ENCODE peak calls at places on chromosomes 1 and 21, in ten cellular contexts. One of them, this sample, is unnamed.

GRCh38 chr1:165143437-165144065 is 213.0 kb downstream of the LMX1A start:
- DNase-seq in transverse colon: peak
- DNase-seq in mucosa of descending colon: peak
- DNase-seq in astrocyte: no peak
- DNase-seq in naive thymus-derived CD4-positive, alpha-beta T cell: no peak
- DNase-seq in thyroid gland: no peak
- DNase-seq in left ventricle myocardium inferior: no peak
- DNase-seq in fibroblast of mammary gland: peak
- DNase-seq in CD4-positive, alpha-beta memory T cell: no peak
- DNase-seq in cardiac fibroblast: no peak
- DNase-seq in this sample: no peak

GRCh38 chr21:29928537-29928936 is 11.3 kb downstream of the GRIK1 start:
- DNase-seq in transverse colon: no peak
- DNase-seq in mucosa of descending colon: no peak
- DNase-seq in astrocyte: no peak
- DNase-seq in naive thymus-derived CD4-positive, alpha-beta T cell: no peak
- DNase-seq in thyroid gland: no peak
- DNase-seq in left ventricle myocardium inferior: no peak
- DNase-seq in fibroblast of mammary gland: no peak
- DNase-seq in CD4-positive, alpha-beta memory T cell: no peak
- DNase-seq in cardiac fibroblast: no peak
- DNase-seq in this sample: no peak

GRCh38 chr1:97989094-97989680 is 68.4 kb upstream of the DPYD start:
- DNase-seq in transverse colon: no peak
- DNase-seq in mucosa of descending colon: no peak
- DNase-seq in astrocyte: peak
- DNase-seq in naive thymus-derived CD4-positive, alpha-beta T cell: no peak
- DNase-seq in thyroid gland: no peak
- DNase-seq in left ventricle myocardium inferior: no peak
- DNase-seq in fibroblast of mammary gland: peak
- DNase-seq in CD4-positive, alpha-beta memory T cell: no peak
- DNase-seq in cardiac fibroblast: peak
- DNase-seq in this sample: no peak

GRCh38 chr1:7042322-7043231 is 257.3 kb downstream of the CAMTA1 start:
- DNase-seq in transverse colon: no peak
- DNase-seq in mucosa of descending colon: no peak
- DNase-seq in astrocyte: peak
- DNase-seq in naive thymus-derived CD4-positive, alpha-beta T cell: no peak
- DNase-seq in thyroid gland: peak
- DNase-seq in left ventricle myocardium inferior: no peak
- DNase-seq in fibroblast of mammary gland: peak
- DNase-seq in CD4-positive, alpha-beta memory T cell: no peak
- DNase-seq in cardiac fibroblast: peak
- DNase-seq in this sample: no peak

GRCh38 chr1:114103992-114104391 is 49.7 kb downstream of the SYT6 start:
- DNase-seq in transverse colon: no peak
- DNase-seq in mucosa of descending colon: no peak
- DNase-seq in astrocyte: no peak
- DNase-seq in naive thymus-derived CD4-positive, alpha-beta T cell: no peak
- DNase-seq in thyroid gland: no peak
- DNase-seq in left ventricle myocardium inferior: no peak
- DNase-seq in fibroblast of mammary gland: no peak
- DNase-seq in CD4-positive, alpha-beta memory T cell: no peak
- DNase-seq in cardiac fibroblast: no peak
- DNase-seq in this sample: no peak

GRCh38 chr1:227942021-227942715 is 5.6 kb downstream of the WNT9A start:
- DNase-seq in transverse colon: no peak
- DNase-seq in mucosa of descending colon: no peak
- DNase-seq in astrocyte: no peak
- DNase-seq in naive thymus-derived CD4-positive, alpha-beta T cell: no peak
- DNase-seq in thyroid gland: no peak
- DNase-seq in left ventricle myocardium inferior: no peak
- DNase-seq in fibroblast of mammary gland: no peak
- DNase-seq in CD4-positive, alpha-beta memory T cell: no peak
- DNase-seq in cardiac fibroblast: no peak
- DNase-seq in this sample: peak

GRCh38 chr1:6259491-6260362 is 1.2 kb downstream of the GPR153 start:
- DNase-seq in transverse colon: peak
- DNase-seq in mucosa of descending colon: peak
- DNase-seq in astrocyte: peak
- DNase-seq in naive thymus-derived CD4-positive, alpha-beta T cell: peak
- DNase-seq in thyroid gland: peak
- DNase-seq in left ventricle myocardium inferior: peak
- DNase-seq in fibroblast of mammary gland: peak
- DNase-seq in CD4-positive, alpha-beta memory T cell: peak
- DNase-seq in cardiac fibroblast: peak
- DNase-seq in this sample: peak

GRCh38 chr1:51907079-51907702 is 28.7 kb upstream of the NRDC start:
- DNase-seq in transverse colon: no peak
- DNase-seq in mucosa of descending colon: no peak
- DNase-seq in astrocyte: no peak
- DNase-seq in naive thymus-derived CD4-positive, alpha-beta T cell: no peak
- DNase-seq in thyroid gland: no peak
- DNase-seq in left ventricle myocardium inferior: no peak
- DNase-seq in fibroblast of mammary gland: peak
- DNase-seq in CD4-positive, alpha-beta memory T cell: no peak
- DNase-seq in cardiac fibroblast: peak
- DNase-seq in this sample: no peak

GRCh38 chr1:77292551-77292950 is 10.7 kb downstream of the AK5 start:
- DNase-seq in transverse colon: no peak
- DNase-seq in mucosa of descending colon: no peak
- DNase-seq in astrocyte: no peak
- DNase-seq in naive thymus-derived CD4-positive, alpha-beta T cell: no peak
- DNase-seq in thyroid gland: no peak
- DNase-seq in left ventricle myocardium inferior: no peak
- DNase-seq in fibroblast of mammary gland: no peak
- DNase-seq in CD4-positive, alpha-beta memory T cell: no peak
- DNase-seq in cardiac fibroblast: no peak
- DNase-seq in this sample: no peak

GRCh38 chr1:87084247-87084836 is 169.9 kb downstream of the HS2ST1 start:
- DNase-seq in transverse colon: no peak
- DNase-seq in mucosa of descending colon: no peak
- DNase-seq in astrocyte: peak
- DNase-seq in naive thymus-derived CD4-positive, alpha-beta T cell: peak
- DNase-seq in thyroid gland: no peak
- DNase-seq in left ventricle myocardium inferior: no peak
- DNase-seq in fibroblast of mammary gland: peak
- DNase-seq in CD4-positive, alpha-beta memory T cell: peak
- DNase-seq in cardiac fibroblast: peak
- DNase-seq in this sample: no peak

GRCh38 chr1:27436204-27437159 is 44.1 kb downstream of the GPR3 start:
- DNase-seq in transverse colon: peak
- DNase-seq in mucosa of descending colon: no peak
- DNase-seq in astrocyte: peak
- DNase-seq in naive thymus-derived CD4-positive, alpha-beta T cell: peak
- DNase-seq in thyroid gland: no peak
- DNase-seq in left ventricle myocardium inferior: no peak
- DNase-seq in fibroblast of mammary gland: peak
- DNase-seq in CD4-positive, alpha-beta memory T cell: peak
- DNase-seq in cardiac fibroblast: peak
- DNase-seq in this sample: no peak

GRCh38 chr1:161705537-161705936 is 1.5 kb upstream of the FCRLA start:
- DNase-seq in transverse colon: no peak
- DNase-seq in mucosa of descending colon: no peak
- DNase-seq in astrocyte: no peak
- DNase-seq in naive thymus-derived CD4-positive, alpha-beta T cell: no peak
- DNase-seq in thyroid gland: no peak
- DNase-seq in left ventricle myocardium inferior: no peak
- DNase-seq in fibroblast of mammary gland: no peak
- DNase-seq in CD4-positive, alpha-beta memory T cell: no peak
- DNase-seq in cardiac fibroblast: no peak
- DNase-seq in this sample: no peak

GRCh38 chr21:14273736-14274538 is 58.0 kb downstream of the RBM11 start:
- DNase-seq in transverse colon: peak
- DNase-seq in mucosa of descending colon: peak
- DNase-seq in astrocyte: no peak
- DNase-seq in naive thymus-derived CD4-positive, alpha-beta T cell: no peak
- DNase-seq in thyroid gland: peak
- DNase-seq in left ventricle myocardium inferior: peak
- DNase-seq in fibroblast of mammary gland: no peak
- DNase-seq in CD4-positive, alpha-beta memory T cell: no peak
- DNase-seq in cardiac fibroblast: no peak
- DNase-seq in this sample: peak
- H3K4me3 ChIP-seq in transverse colon: peak
- H3K4me3 ChIP-seq in mucosa of descending colon: no peak
- H3K4me3 ChIP-seq in astrocyte: no peak
- H3K4me3 ChIP-seq in naive thymus-derived CD4-positive, alpha-beta T cell: no peak
- H3K4me3 ChIP-seq in thyroid gland: no peak
- H3K4me3 ChIP-seq in left ventricle myocardium inferior: peak
- H3K4me3 ChIP-seq in fibroblast of mammary gland: no peak
- H3K4me3 ChIP-seq in CD4-positive, alpha-beta memory T cell: no peak
- H3K4me3 ChIP-seq in cardiac fibroblast: no peak
- H3K4me3 ChIP-seq in this sample: no peak

GRCh38 chr1:33120436-33121231 is 39.7 kb downstream of the AZIN2 start:
- DNase-seq in transverse colon: no peak
- DNase-seq in mucosa of descending colon: no peak
- DNase-seq in astrocyte: no peak
- DNase-seq in naive thymus-derived CD4-positive, alpha-beta T cell: no peak
- DNase-seq in thyroid gland: no peak
- DNase-seq in left ventricle myocardium inferior: no peak
- DNase-seq in fibroblast of mammary gland: peak
- DNase-seq in CD4-positive, alpha-beta memory T cell: no peak
- DNase-seq in cardiac fibroblast: no peak
- DNase-seq in this sample: no peak

GRCh38 chr1:33121728-33122127 is 40.8 kb downstream of the AZIN2 start:
- DNase-seq in transverse colon: no peak
- DNase-seq in mucosa of descending colon: no peak
- DNase-seq in astrocyte: no peak
- DNase-seq in naive thymus-derived CD4-positive, alpha-beta T cell: no peak
- DNase-seq in thyroid gland: no peak
- DNase-seq in left ventricle myocardium inferior: no peak
- DNase-seq in fibroblast of mammary gland: no peak
- DNase-seq in CD4-positive, alpha-beta memory T cell: no peak
- DNase-seq in cardiac fibroblast: no peak
- DNase-seq in this sample: no peak

GRCh38 chr1:33118274-33118673 is 37.3 kb downstream of the AZIN2 start:
- DNase-seq in transverse colon: no peak
- DNase-seq in mucosa of descending colon: no peak
- DNase-seq in astrocyte: no peak
- DNase-seq in naive thymus-derived CD4-positive, alpha-beta T cell: no peak
- DNase-seq in thyroid gland: no peak
- DNase-seq in left ventricle myocardium inferior: no peak
- DNase-seq in fibroblast of mammary gland: no peak
- DNase-seq in CD4-positive, alpha-beta memory T cell: no peak
- DNase-seq in cardiac fibroblast: no peak
- DNase-seq in this sample: no peak

GRCh38 chr1:33119050-33119449 is 38.1 kb downstream of the AZIN2 start:
- DNase-seq in transverse colon: no peak
- DNase-seq in mucosa of descending colon: no peak
- DNase-seq in astrocyte: no peak
- DNase-seq in naive thymus-derived CD4-positive, alpha-beta T cell: no peak
- DNase-seq in thyroid gland: no peak
- DNase-seq in left ventricle myocardium inferior: no peak
- DNase-seq in fibroblast of mammary gland: no peak
- DNase-seq in CD4-positive, alpha-beta memory T cell: no peak
- DNase-seq in cardiac fibroblast: no peak
- DNase-seq in this sample: no peak

DNA sequence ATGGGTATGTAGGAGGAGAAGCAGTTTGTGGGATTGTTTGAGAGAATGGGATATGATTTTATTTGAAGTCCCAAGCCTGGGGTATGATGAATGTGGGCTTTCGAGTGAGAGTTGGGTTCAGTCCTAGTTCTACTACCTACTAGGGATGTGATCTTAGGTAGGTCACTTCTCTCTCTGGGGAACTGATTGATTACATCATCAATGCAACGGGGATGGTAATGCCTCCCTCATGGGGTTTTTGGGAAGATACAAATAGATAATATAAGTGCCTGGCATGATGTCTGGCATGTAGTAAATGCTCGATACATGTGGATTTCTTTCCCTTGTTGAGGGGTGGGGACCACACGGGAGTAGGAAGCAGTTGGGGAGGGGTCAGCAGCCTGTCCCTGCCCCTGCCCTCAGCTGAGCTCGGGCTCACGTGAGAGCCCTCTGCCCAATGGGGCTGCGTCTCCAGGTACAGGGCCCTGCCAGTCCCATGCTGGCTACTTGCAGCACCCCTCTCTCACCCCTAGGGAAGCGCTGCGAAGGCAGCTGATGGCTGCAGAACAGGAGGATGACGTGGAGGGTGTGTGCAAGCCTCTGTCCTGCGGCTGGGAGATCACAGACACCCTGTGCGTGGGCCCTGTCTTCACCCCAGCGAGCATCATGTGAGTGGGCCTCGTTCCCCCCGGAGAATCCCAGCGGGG is 38.7 kb downstream of the AZIN2 start:
- DNase-seq in transverse colon: no peak
- DNase-seq in mucosa of descending colon: no peak
- DNase-seq in astrocyte: no peak
- DNase-seq in naive thymus-derived CD4-positive, alpha-beta T cell: no peak
- DNase-seq in thyroid gland: no peak
- DNase-seq in left ventricle myocardium inferior: no peak
- DNase-seq in fibroblast of mammary gland: peak
- DNase-seq in CD4-positive, alpha-beta memory T cell: no peak
- DNase-seq in cardiac fibroblast: no peak
- DNase-seq in this sample: no peak
- H3K4me3 ChIP-seq in transverse colon: no peak
- H3K4me3 ChIP-seq in mucosa of descending colon: no peak
- H3K4me3 ChIP-seq in astrocyte: no peak
- H3K4me3 ChIP-seq in naive thymus-derived CD4-positive, alpha-beta T cell: no peak
- H3K4me3 ChIP-seq in thyroid gland: no peak
- H3K4me3 ChIP-seq in left ventricle myocardium inferior: no peak
- H3K4me3 ChIP-seq in fibroblast of mammary gland: no peak
- H3K4me3 ChIP-seq in CD4-positive, alpha-beta memory T cell: no peak
- H3K4me3 ChIP-seq in cardiac fibroblast: no peak
- H3K4me3 ChIP-seq in this sample: no peak

DNA sequence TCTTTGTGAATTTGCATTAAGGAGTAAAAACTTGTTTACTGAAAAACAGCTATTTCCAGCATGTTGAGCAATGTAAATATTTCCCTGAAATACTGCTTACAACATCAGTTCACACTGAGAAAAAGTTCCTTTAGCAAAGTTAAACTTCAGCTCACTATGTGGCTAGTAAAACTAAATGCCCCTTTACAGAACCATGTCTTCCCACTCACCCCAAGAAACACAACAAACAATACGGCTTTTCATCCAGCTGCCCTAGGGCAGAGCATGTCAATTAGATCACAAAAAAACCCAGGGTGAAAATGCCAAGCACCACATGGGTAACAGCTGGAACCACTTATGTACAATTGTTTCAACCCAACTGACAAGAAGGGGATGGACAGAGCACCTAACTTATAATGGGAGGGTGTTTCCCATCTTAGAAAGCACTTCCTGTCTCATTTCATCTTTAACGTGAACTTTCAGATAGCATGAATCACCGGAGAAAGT is 6.7 kb downstream of the NID1 start:
- DNase-seq in transverse colon: no peak
- DNase-seq in mucosa of descending colon: no peak
- DNase-seq in astrocyte: peak
- DNase-seq in naive thymus-derived CD4-positive, alpha-beta T cell: no peak
- DNase-seq in thyroid gland: no peak
- DNase-seq in left ventricle myocardium inferior: no peak
- DNase-seq in fibroblast of mammary gland: peak
- DNase-seq in CD4-positive, alpha-beta memory T cell: no peak
- DNase-seq in cardiac fibroblast: peak
- DNase-seq in this sample: no peak
- H3K4me3 ChIP-seq in transverse colon: no peak
- H3K4me3 ChIP-seq in mucosa of descending colon: no peak
- H3K4me3 ChIP-seq in astrocyte: no peak
- H3K4me3 ChIP-seq in naive thymus-derived CD4-positive, alpha-beta T cell: no peak
- H3K4me3 ChIP-seq in thyroid gland: no peak
- H3K4me3 ChIP-seq in left ventricle myocardium inferior: peak
- H3K4me3 ChIP-seq in fibroblast of mammary gland: no peak
- H3K4me3 ChIP-seq in CD4-positive, alpha-beta memory T cell: no peak
- H3K4me3 ChIP-seq in cardiac fibroblast: no peak
- H3K4me3 ChIP-seq in this sample: no peak

GRCh38 chr1:170663011-170663410 is 920 bp upstream of the PRRX1 start:
- DNase-seq in transverse colon: no peak
- DNase-seq in mucosa of descending colon: no peak
- DNase-seq in astrocyte: no peak
- DNase-seq in naive thymus-derived CD4-positive, alpha-beta T cell: no peak
- DNase-seq in thyroid gland: no peak
- DNase-seq in left ventricle myocardium inferior: no peak
- DNase-seq in fibroblast of mammary gland: peak
- DNase-seq in CD4-positive, alpha-beta memory T cell: no peak
- DNase-seq in cardiac fibroblast: peak
- DNase-seq in this sample: no peak
- H3K4me3 ChIP-seq in transverse colon: no peak
- H3K4me3 ChIP-seq in mucosa of descending colon: no peak
- H3K4me3 ChIP-seq in astrocyte: peak
- H3K4me3 ChIP-seq in naive thymus-derived CD4-positive, alpha-beta T cell: no peak
- H3K4me3 ChIP-seq in thyroid gland: no peak
- H3K4me3 ChIP-seq in left ventricle myocardium inferior: peak
- H3K4me3 ChIP-seq in fibroblast of mammary gland: peak
- H3K4me3 ChIP-seq in CD4-positive, alpha-beta memory T cell: no peak
- H3K4me3 ChIP-seq in cardiac fibroblast: peak
- H3K4me3 ChIP-seq in this sample: peak

This sample was measured in kidney.